ENCODE peak calls at places on chromosomes 1 and 21, in four cellular contexts. Y is trophoblast cell, K is ascending aorta, M is cardiac muscle cell. O is an unnamed sample.
A peak's percentile ranks its signal among the peaks of the same experiment; 100 is the strongest.

GRCh38 chr1:156319664-156320063 is 18.4 kb downstream of the CCT3 start:
- DNase-seq in Y (no peak), K (no peak), M (peak; percentile 10), O (no peak)

GRCh38 chr1:232344791-232345399 is 285.0 kb downstream of the SIPA1L2 start:
- DNase-seq in Y (no peak), K (no peak), M (no peak), O (no peak)

GRCh38 chr1:160836981-160837557 is 25.6 kb downstream of the CD244 start:
- DNase-seq in Y (no peak), K (no peak), M (no peak), O (no peak)

GRCh38 chr1:47809301-47810084 is 187.7 kb downstream of the TRABD2B start:
- DNase-seq in Y (no peak), K (no peak), M (no peak), O (peak; percentile 68)

GRCh38 chr1:37509181-37509580 is 5.4 kb downstream of the MEAF6 start:
- DNase-seq in Y (no peak), K (no peak), M (no peak), O (no peak)

GRCh38 chr1:29333008-29333407 is 96.7 kb downstream of the PTPRU start:
- DNase-seq in Y (no peak), K (no peak), M (no peak), O (no peak)

GRCh38 chr1:8947127-8947691 is 1.5 kb downstream of the CA6 start:
- DNase-seq in Y (no peak), K (no peak), M (no peak), O (no peak)

GRCh38 chr1:10791117-10791951 is 5.1 kb downstream of the CASZ1 start:
- DNase-seq in Y (no peak), K (no peak), M (no peak), O (peak; percentile 60)

GRCh38 chr1:241627453-241628329 is 12.5 kb downstream of the CHML start:
- DNase-seq in Y (peak; percentile 38), K (no peak), M (peak; percentile 52), O (no peak)

GRCh38 chr1:10890391-10891073 is 94.1 kb upstream of the CASZ1 start:
- DNase-seq in Y (peak; percentile 74), K (no peak), M (no peak), O (peak; percentile 71)

GRCh38 chr1:197150336-197151005 is 4.0 kb upstream of the ASPM start:
- DNase-seq in Y (no peak), K (no peak), M (no peak), O (no peak)

DNA sequence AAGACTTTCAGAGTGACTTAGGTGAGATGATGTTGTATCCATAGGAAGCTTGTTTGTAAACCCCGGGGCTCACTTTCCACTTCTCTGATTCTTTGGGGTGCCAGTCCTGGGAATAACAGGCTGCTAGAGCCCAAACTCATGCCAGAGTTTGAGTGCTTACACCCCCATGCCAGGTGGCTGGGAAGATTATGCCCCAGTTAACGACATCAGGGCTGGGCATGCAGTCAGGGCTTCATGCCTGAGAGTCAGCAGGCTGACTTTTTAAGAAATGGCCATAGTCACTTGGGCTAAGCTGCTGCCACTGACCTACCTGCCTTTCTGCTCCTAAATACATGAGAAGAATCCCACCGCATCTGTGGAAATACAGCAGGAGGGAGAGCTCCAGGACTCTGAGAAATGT is 425.6 kb upstream of the VAMP3 start:
- DNase-seq in Y (no peak), K (no peak), M (no peak), O (no peak)
- H3K4me3 ChIP-seq in Y (no peak overlapping the region), K (no peak overlapping the region), M (no peak overlapping the region), O (no peak overlapping the region)

GRCh38 chr21:43277481-43278351 is 108.9 kb downstream of the CRYAA start:
- DNase-seq in Y (no peak), K (no peak), M (peak; percentile 80), O (no peak)
- H3K9me3 ChIP-seq in Y (peaks cover 1% of the 10 kb centered on the region), K (no peaks in the 10 kb centered on the region), M (no peaks in the 10 kb centered on the region), O (no peaks in the 10 kb centered on the region)

DNA sequence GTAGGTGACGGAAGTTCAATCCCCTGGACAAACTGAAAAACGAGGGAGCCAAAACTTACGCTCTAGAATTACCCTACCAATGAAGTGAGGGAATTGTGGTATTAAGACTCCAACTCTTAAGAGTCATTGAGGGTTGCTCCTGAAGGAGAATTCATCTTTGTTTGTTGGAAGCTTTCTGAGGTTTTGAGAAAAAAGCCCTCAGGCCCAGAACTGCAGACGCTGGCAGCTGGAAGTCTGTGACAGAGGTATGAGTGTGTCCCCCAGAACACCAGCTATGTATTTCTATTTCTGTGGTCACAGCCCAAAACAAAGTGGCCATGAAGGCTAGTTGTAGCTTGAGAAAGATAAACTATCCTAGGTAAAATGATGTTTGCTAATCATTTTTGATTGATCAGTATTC is 438.8 kb upstream of the B3GALT2 start:
- DNase-seq in Y (no peak), K (no peak), M (no peak), O (no peak)
- H3K4me3 ChIP-seq in Y (no peak overlapping the region), K (no peak overlapping the region), M (no peak overlapping the region), O (no peak overlapping the region)

GRCh38 chr1:2905356-2905755 is 103.9 kb upstream of the TTC34 start:
- DNase-seq in Y (no peak), K (no peak), M (no peak), O (no peak)

GRCh38 chr1:2908081-2908480 is 106.6 kb upstream of the TTC34 start:
- DNase-seq in Y (no peak), K (no peak), M (no peak), O (no peak)

GRCh38 chr1:2907051-2907450 is 105.6 kb upstream of the TTC34 start:
- DNase-seq in Y (no peak), K (no peak), M (no peak), O (no peak)

GRCh38 chr1:2906105-2906504 is 104.6 kb upstream of the TTC34 start:
- DNase-seq in Y (no peak), K (no peak), M (no peak), O (no peak)

DNA sequence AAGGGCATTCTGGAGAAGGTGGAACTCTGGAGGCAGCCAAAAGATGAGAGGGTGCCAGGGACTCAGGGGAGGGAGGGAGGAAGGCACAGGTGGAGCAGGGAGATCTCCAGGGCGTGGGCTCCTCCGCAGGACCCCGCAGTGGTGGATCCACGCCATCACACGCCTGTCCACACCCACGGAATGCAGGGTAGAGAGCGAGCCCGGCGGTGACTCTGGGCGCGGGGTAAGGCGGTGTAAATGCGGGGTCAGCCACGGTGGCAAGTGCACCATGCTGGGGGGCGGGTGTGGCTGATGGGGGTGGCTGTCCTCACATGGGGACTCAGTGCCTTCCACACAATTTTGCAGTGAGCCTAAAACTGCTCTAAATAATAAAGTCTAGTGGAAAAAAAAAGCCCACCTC is 105.1 kb upstream of the TTC34 start:
- DNase-seq in Y (no peak), K (no peak), M (no peak), O (no peak)
- H3K9me3 ChIP-seq in Y (peaks cover 53% of the 10 kb centered on the region), K (no peaks in the 10 kb centered on the region), M (no peaks in the 10 kb centered on the region), O (no peaks in the 10 kb centered on the region)

GRCh38 chr1:94709891-94710581 is 110.1 kb upstream of the SLC44A3 start:
- DNase-seq in Y (no peak), K (no peak), M (no peak), O (no peak)
- H3K4me3 ChIP-seq in Y (no peak overlapping the region), K (no peak overlapping the region), M (no peak overlapping the region), O (no peak overlapping the region)

GRCh38 chr1:2943686-2944260 is 77.5 kb upstream of the ACTRT2 start:
- DNase-seq in Y (no peak), K (no peak), M (no peak), O (no peak)
- H3K9me3 ChIP-seq in Y (peaks cover 63% of the 10 kb centered on the region), K (peaks cover 5% of the 10 kb centered on the region), M (no peaks in the 10 kb centered on the region), O (no peaks in the 10 kb centered on the region)

DNA sequence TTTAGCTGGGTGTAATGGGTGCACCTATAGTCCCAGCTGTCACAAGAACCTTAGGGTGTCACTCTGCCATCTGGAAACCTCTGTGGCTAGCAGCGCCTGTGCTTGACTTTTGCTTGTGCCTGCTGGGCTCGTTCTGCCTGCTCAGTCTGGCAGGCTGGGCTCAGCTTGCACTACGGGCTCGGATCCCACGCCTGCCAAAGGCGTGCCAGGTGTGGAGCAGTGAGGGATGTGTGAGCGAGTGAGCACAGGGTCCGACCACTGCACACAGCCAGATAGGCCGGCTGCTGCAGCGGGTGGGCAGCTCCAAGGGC is 2.8 kb upstream of the LSM10 start:
- DNase-seq in Y (no peak), K (no peak), M (peak; percentile 2), O (no peak)
- H3K4me3 ChIP-seq in Y (no peak overlapping the region), K (no peak overlapping the region), M (peak overlapping the region; percentile 60), O (peak overlapping the region; percentile 59)